ENCODE peak calls at places on chromosomes 1 and 21, in seven cellular contexts. T is K562, C is A549, W is H54, P is NB4, R is HCT116, Y is Peyer's patch. D is an unnamed sample.

GRCh38 chr1:234724517-234725176 is 114.7 kb upstream of the IRF2BP2 start:
- DNase-seq in C (peak), Y (peak), P (no peak), T (no peak), W (no peak), R (peak), D (no peak)

GRCh38 chr1:176801553-176802020 is 338.6 kb downstream of the PAPPA2 start:
- DNase-seq in T (no peak), P (no peak), W (no peak), C (no peak), Y (no peak), R (no peak), D (no peak)

GRCh38 chr1:111998332-111998731 is 8.9 kb upstream of the KCND3 start:
- DNase-seq in R (no peak), P (peak), T (no peak), C (no peak), Y (no peak), W (no peak), D (no peak)

GRCh38 chr1:12127206-12127810 is 39.5 kb upstream of the TNFRSF1B start:
- DNase-seq in P (no peak), T (no peak), W (no peak), C (no peak), R (no peak), Y (no peak), D (no peak)

GRCh38 chr1:49351744-49352143 is 575.1 kb upstream of the BEND5 start:
- DNase-seq in P (peak), Y (no peak), T (no peak), R (no peak), C (no peak), W (no peak), D (no peak)

GRCh38 chr1:29243863-29244185 is 7.5 kb downstream of the PTPRU start:
- DNase-seq in W (no peak), Y (no peak), C (no peak), R (no peak), P (no peak), T (no peak), D (no peak)

GRCh38 chr21:28632718-28633408 is 359.8 kb downstream of the LTN1 start:
- DNase-seq in W (no peak), T (no peak), P (no peak), Y (no peak), C (no peak), R (no peak), D (no peak)

GRCh38 chr1:229106526-229107105 is 164.3 kb upstream of the RAB4A start:
- DNase-seq in T (no peak), R (no peak), Y (peak), W (no peak), C (no peak), P (no peak), D (no peak)

GRCh38 chr1:56424744-56425493 is 154.4 kb downstream of the PLPP3 start:
- DNase-seq in R (peak), T (peak), Y (peak), C (no peak), W (peak), P (peak), D (no peak)

GRCh38 chr1:16017461-16018303 is at the start of gene HSPB7:
- DNase-seq in P (no peak), Y (peak), T (peak), C (no peak), R (no peak), W (no peak), D (no peak)

GRCh38 chr1:23522244-23523013 is 8.6 kb downstream of the E2F2 start:
- DNase-seq in Y (no peak), T (no peak), P (peak), W (no peak), R (no peak), C (no peak), D (peak)

GRCh38 chr1:110282395-110282794 is 56.8 kb upstream of the RBM15 start:
- DNase-seq in P (no peak), T (no peak), C (no peak), Y (no peak), R (no peak), W (no peak), D (no peak)

GRCh38 chr21:26845066-26845749 is at the start of gene ADAMTS1:
- DNase-seq in W (peak), C (no peak), R (no peak), Y (peak), P (no peak), T (no peak), D (no peak)

GRCh38 chr1:205535096-205535495 is 30.6 kb downstream of the CDK18 start:
- DNase-seq in P (no peak), T (no peak), W (no peak), C (no peak), Y (peak), R (no peak), D (no peak)

GRCh38 chr1:203593723-203594122 is 32.9 kb upstream of the ATP2B4 start:
- DNase-seq in W (no peak), P (peak), C (peak), T (peak), R (peak), Y (peak), D (peak)

GRCh38 chr1:150528196-150528595 is 12.6 kb downstream of the FALEC start:
- DNase-seq in C (no peak), Y (no peak), T (no peak), W (no peak), R (no peak), P (no peak), D (no peak)

GRCh38 chr1:238061967-238062613 is 171.4 kb upstream of the ZP4 start:
- DNase-seq in R (no peak), P (no peak), C (no peak), W (no peak), T (no peak), Y (no peak), D (no peak)

GRCh38 chr1:145855426-145855948 is 3.4 kb downstream of the PIAS3 start:
- DNase-seq in Y (no peak), C (no peak), P (no peak), T (no peak), W (no peak), R (no peak), D (no peak)

GRCh38 chr1:234559152-234559916 is 50.6 kb downstream of the IRF2BP2 start:
- DNase-seq in R (no peak), T (no peak), C (no peak), P (peak), W (no peak), Y (no peak), D (no peak)

GRCh38 chr1:93744299-93744988 is 62.8 kb upstream of the BCAR3 start:
- DNase-seq in R (no peak), T (no peak), Y (no peak), W (no peak), C (no peak), P (no peak), D (no peak)

GRCh38 chr1:17176306-17177061 is 28.4 kb upstream of the PADI1 start:
- DNase-seq in P (no peak), C (no peak), Y (peak), R (no peak), W (no peak), T (no peak), D (no peak)

GRCh38 chr1:27634166-27634981 is 611 bp downstream of the FGR start:
- DNase-seq in T (no peak), P (peak), W (no peak), Y (peak), C (no peak), R (no peak), D (no peak)

GRCh38 chr1:27630859-27631491 is 4.0 kb downstream of the FGR start:
- DNase-seq in W (no peak), P (peak), T (no peak), R (no peak), Y (no peak), C (no peak), D (no peak)

GRCh38 chr1:27633640-27634165 is 1.3 kb downstream of the FGR start:
- DNase-seq in C (no peak), P (no peak), W (no peak), T (no peak), R (no peak), Y (no peak), D (no peak)

GRCh38 chr1:27633298-27633610 is 1.7 kb downstream of the FGR start:
- DNase-seq in T (no peak), W (no peak), R (no peak), P (no peak), Y (no peak), C (no peak), D (no peak)

GRCh38 chr1:27632387-27633297 is 2.3 kb downstream of the FGR start:
- DNase-seq in Y (peak), W (no peak), R (no peak), P (peak), T (no peak), C (no peak), D (no peak)
- TF ChIP-seq POLR2A in Y (no peak), W (no peak), R (no peak), P (no peak), T (no peak), C (no peak), D (no peak)

GRCh38 chr1:113322439-113322838 is 67.9 kb upstream of the MAGI3 start:
- DNase-seq in W (no peak), R (no peak), P (no peak), C (no peak), T (no peak), Y (no peak), D (no peak)
- TF ChIP-seq POLR2A in W (no peak), R (no peak), P (no peak), C (no peak), T (no peak), Y (no peak), D (no peak)

GRCh38 chr1:25819496-25820246 is at the start of gene MTFR1L:
- DNase-seq in T (peak), C (peak), W (peak), P (peak), Y (peak), R (peak), D (peak)
- TF ChIP-seq POLR2A in T (peak), C (peak), W (peak), P (peak), Y (peak), R (peak), D (peak)

GRCh38 chr21:31663584-31664249 is 4.2 kb downstream of the SOD1 start:
- DNase-seq in P (no peak), Y (no peak), W (no peak), T (no peak), C (no peak), R (no peak), D (peak)

GRCh38 chr21:31660134-31660565 is 657 bp downstream of the SOD1 start:
- DNase-seq in C (peak), Y (no peak), W (peak), P (peak), R (no peak), T (no peak), D (no peak)

GRCh38 chr21:31658053-31658452 is 1.4 kb upstream of the SOD1 start:
- DNase-seq in R (no peak), T (peak), P (no peak), W (no peak), Y (peak), C (no peak), D (peak)

GRCh38 chr21:31656199-31657095 is 3.0 kb upstream of the SOD1 start:
- DNase-seq in W (no peak), C (no peak), R (no peak), Y (no peak), P (no peak), T (no peak), D (no peak)

DNA sequence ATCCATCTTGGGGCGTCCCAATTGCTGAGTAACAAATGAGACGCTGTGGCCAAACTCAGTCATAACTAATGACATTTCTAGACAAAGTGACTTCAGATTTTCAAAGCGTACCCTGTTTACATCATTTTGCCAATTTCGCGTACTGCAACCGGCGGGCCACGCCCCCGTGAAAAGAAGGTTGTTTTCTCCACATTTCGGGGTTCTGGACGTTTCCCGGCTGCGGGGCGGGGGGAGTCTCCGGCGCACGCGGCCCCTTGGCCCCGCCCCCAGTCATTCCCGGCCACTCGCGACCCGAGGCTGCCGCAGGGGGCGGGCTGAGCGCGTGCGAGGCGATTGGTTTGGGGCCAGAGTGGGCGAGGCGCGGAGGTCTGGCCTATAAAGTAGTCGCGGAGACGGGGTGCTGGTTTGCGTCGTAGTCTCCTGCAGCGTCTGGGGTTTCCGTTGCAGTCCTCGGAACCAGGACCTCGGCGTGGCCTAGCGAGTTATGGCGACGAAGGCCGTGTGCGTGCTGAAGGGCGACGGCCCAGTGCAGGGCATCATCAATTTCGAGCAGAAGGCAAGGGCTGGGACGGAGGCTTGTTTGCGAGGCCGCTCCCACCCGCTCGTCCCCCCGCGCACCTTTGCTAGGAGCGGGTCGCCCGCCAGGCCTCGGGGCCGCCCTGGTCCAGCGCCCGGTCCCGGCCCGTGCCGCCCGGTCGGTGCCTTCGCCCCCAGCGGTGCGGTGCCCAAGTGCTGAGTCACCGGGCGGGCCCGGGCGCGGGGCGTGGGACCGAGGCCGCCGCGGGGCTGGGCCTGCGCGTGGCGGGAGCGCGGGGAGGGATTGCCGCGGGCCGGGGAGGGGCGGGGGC is at the start of gene SOD1:
- DNase-seq in C (peak), T (peak), Y (peak), W (peak), R (peak), P (peak), D (peak)
- TF ChIP-seq POLR2A in C (peak), T (peak), Y (peak), W (peak), R (peak), P (peak), D (peak)

GRCh38 chr1:91885716-91886506 is at the start of gene TGFBR3:
- DNase-seq in T (peak), C (peak), P (peak), R (peak), Y (peak), W (peak), D (peak)
- TF ChIP-seq POLR2A in T (peak), C (peak), P (no peak), R (peak), Y (peak), W (peak), D (no peak)